ENCODE peak calls at places on chromosomes 12 and 14, in four cellular contexts. C, D, W and E are unnamed samples.
A peak's percentile ranks its signal among the peaks of the same experiment; 100 is the strongest.

GRCh38 chr14:74425525-74426201 is 347 bp downstream of the SYNDIG1L start:
- DNase-seq in C (peak; percentile 40), D (no peak), W (peak; percentile 38), E (no peak)

GRCh38 chr12:56749853-56750252 is 2.3 kb downstream of the PRIM1 start:
- DNase-seq in C (no peak), D (no peak), W (no peak), E (no peak)

GRCh38 chr12:50786498-50787231 is 22.8 kb downstream of the ATF1 start:
- DNase-seq in C (no peak), D (peak; percentile 99), W (peak; percentile 88), E (peak; percentile 83)

GRCh38 chr12:52913424-52913821 is 8.5 kb upstream of the KRT8 start:
- DNase-seq in C (no peak), D (no peak), W (peak; percentile 83), E (peak; percentile 87)

GRCh38 chr12:3670083-3670620 is 82.8 kb downstream of the CRACR2A start:
- DNase-seq in C (no peak), D (peak; percentile 67), W (no peak), E (no peak)

GRCh38 chr12:28172434-28173030 is 17.7 kb upstream of the CCDC91 start:
- DNase-seq in C (no peak), D (peak; percentile 47), W (peak; percentile 93), E (peak; percentile 75)

GRCh38 chr14:68230941-68231717 is 411.6 kb downstream of the RAD51B start:
- DNase-seq in C (no peak), D (no peak), W (peak; percentile 36), E (no peak)

GRCh38 chr12:106945261-106945851 is 10.4 kb upstream of the TMEM263 start:
- DNase-seq in C (no peak), D (no peak), W (peak; percentile 40), E (no peak)

GRCh38 chr14:97486601-97487120 is 689.5 kb downstream of the VRK1 start:
- DNase-seq in C (no peak), D (no peak), W (no peak), E (no peak)

GRCh38 chr12:49777800-49778748 is 36.7 kb downstream of the TMBIM6 start:
- DNase-seq in C (peak; percentile 75), D (no peak), W (peak; percentile 75), E (peak; percentile 71)

GRCh38 chr14:22481546-22481945 is 107.5 kb downstream of the DAD1 start:
- DNase-seq in C (no peak), D (no peak), W (no peak), E (no peak)

GRCh38 chr12:49131051-49131972 is at the start of gene TUBA1B:
- DNase-seq in C (peak; percentile 87), D (peak; percentile 42), W (peak; percentile 96), E (peak; percentile 89)

GRCh38 chr12:104669057-104669770 is 212.5 kb downstream of the CHST11 start:
- DNase-seq in C (no peak), D (peak; percentile 32), W (no peak), E (peak; percentile 20)

GRCh38 chr12:10557766-10558165 is 52.1 kb downstream of the EIF2S3B start:
- DNase-seq in C (no peak), D (peak; percentile 42), W (no peak), E (no peak)

GRCh38 chr12:77772606-77773298 is 57.9 kb upstream of the NAV3 start:
- DNase-seq in C (no peak), D (no peak), W (no peak), E (no peak)

GRCh38 chr12:8088574-8088973 is 6.5 kb downstream of the NECAP1 start:
- DNase-seq in C (peak; percentile 3), D (no peak), W (no peak), E (no peak)

GRCh38 chr12:101920906-101921305 is 43.5 kb downstream of the DRAM1 start:
- DNase-seq in C (no peak), D (no peak), W (no peak), E (no peak)

GRCh38 chr12:117596968-117597367 is 235.5 kb upstream of the NOS1 start:
- DNase-seq in C (no peak), D (no peak), W (peak; percentile 85), E (no peak)

GRCh38 chr12:9763025-9763424 is 2.3 kb upstream of the CD69 start:
- DNase-seq in C (no peak), D (no peak), W (no peak), E (no peak)

GRCh38 chr14:38039526-38039925 is 168.2 kb upstream of the SSTR1 start:
- DNase-seq in C (no peak), D (no peak), W (no peak), E (no peak)

GRCh38 chr14:95055318-95055717 is 102.0 kb downstream of the DICER1 start:
- DNase-seq in C (no peak), D (no peak), W (no peak), E (no peak)